ENCODE peak calls at places on chromosomes 12 and 14, in nine cellular contexts. One of them, this sample, is unnamed.

GRCh38 chr14:42224053-42224888 is 617.6 kb downstream of the LRFN5 start:
- DNase-seq in psoas muscle: peak
- DNase-seq in neural progenitor cell: peak
- DNase-seq in foreskin keratinocyte: peak
- DNase-seq in AG04450: peak
- DNase-seq in body of pancreas: peak
- DNase-seq in A549: peak
- DNase-seq in caudate nucleus: no peak
- DNase-seq in suprapubic skin: no peak
- DNase-seq in this sample: no peak

GRCh38 chr12:91347686-91348085 is 165.1 kb upstream of the DCN start:
- DNase-seq in neural progenitor cell: no peak
- DNase-seq in body of pancreas: no peak
- DNase-seq in foreskin keratinocyte: no peak
- DNase-seq in A549: no peak
- DNase-seq in caudate nucleus: no peak
- DNase-seq in suprapubic skin: no peak
- DNase-seq in psoas muscle: no peak
- DNase-seq in AG04450: no peak
- DNase-seq in this sample: no peak

GRCh38 chr14:97946291-97946690 is 1149.1 kb downstream of the VRK1 start:
- DNase-seq in neural progenitor cell: peak
- DNase-seq in body of pancreas: no peak
- DNase-seq in foreskin keratinocyte: no peak
- DNase-seq in psoas muscle: no peak
- DNase-seq in A549: no peak
- DNase-seq in suprapubic skin: no peak
- DNase-seq in AG04450: no peak
- DNase-seq in caudate nucleus: no peak
- DNase-seq in this sample: no peak

GRCh38 chr14:91403069-91403600 is 14.5 kb downstream of the CCDC88C start:
- DNase-seq in foreskin keratinocyte: no peak
- DNase-seq in caudate nucleus: no peak
- DNase-seq in suprapubic skin: no peak
- DNase-seq in neural progenitor cell: no peak
- DNase-seq in psoas muscle: no peak
- DNase-seq in AG04450: no peak
- DNase-seq in A549: no peak
- DNase-seq in body of pancreas: peak
- DNase-seq in this sample: no peak

GRCh38 chr12:646303-647038 is 16.8 kb downstream of the NINJ2 start:
- DNase-seq in neural progenitor cell: no peak
- DNase-seq in psoas muscle: peak
- DNase-seq in caudate nucleus: no peak
- DNase-seq in AG04450: no peak
- DNase-seq in A549: no peak
- DNase-seq in foreskin keratinocyte: no peak
- DNase-seq in suprapubic skin: no peak
- DNase-seq in body of pancreas: peak
- DNase-seq in this sample: no peak

GRCh38 chr14:94143239-94143638 is 13.8 kb upstream of the IFI27L2 start:
- DNase-seq in caudate nucleus: no peak
- DNase-seq in suprapubic skin: no peak
- DNase-seq in psoas muscle: no peak
- DNase-seq in AG04450: no peak
- DNase-seq in A549: no peak
- DNase-seq in body of pancreas: no peak
- DNase-seq in neural progenitor cell: peak
- DNase-seq in foreskin keratinocyte: no peak
- DNase-seq in this sample: no peak

GRCh38 chr14:88029500-88029899 is 24.6 kb downstream of the GPR65 start:
- DNase-seq in psoas muscle: no peak
- DNase-seq in caudate nucleus: no peak
- DNase-seq in foreskin keratinocyte: peak
- DNase-seq in AG04450: no peak
- DNase-seq in neural progenitor cell: no peak
- DNase-seq in body of pancreas: no peak
- DNase-seq in A549: no peak
- DNase-seq in suprapubic skin: no peak
- DNase-seq in this sample: no peak

GRCh38 chr14:75431827-75432226 is 4.0 kb downstream of the JDP2 start:
- DNase-seq in foreskin keratinocyte: no peak
- DNase-seq in caudate nucleus: no peak
- DNase-seq in A549: no peak
- DNase-seq in neural progenitor cell: no peak
- DNase-seq in body of pancreas: no peak
- DNase-seq in suprapubic skin: no peak
- DNase-seq in AG04450: no peak
- DNase-seq in psoas muscle: no peak
- DNase-seq in this sample: no peak

GRCh38 chr12:4701863-4702262 is 18.3 kb upstream of the GALNT8 start:
- DNase-seq in foreskin keratinocyte: no peak
- DNase-seq in caudate nucleus: no peak
- DNase-seq in A549: no peak
- DNase-seq in AG04450: no peak
- DNase-seq in psoas muscle: no peak
- DNase-seq in suprapubic skin: no peak
- DNase-seq in neural progenitor cell: no peak
- DNase-seq in body of pancreas: no peak
- DNase-seq in this sample: no peak

DNA sequence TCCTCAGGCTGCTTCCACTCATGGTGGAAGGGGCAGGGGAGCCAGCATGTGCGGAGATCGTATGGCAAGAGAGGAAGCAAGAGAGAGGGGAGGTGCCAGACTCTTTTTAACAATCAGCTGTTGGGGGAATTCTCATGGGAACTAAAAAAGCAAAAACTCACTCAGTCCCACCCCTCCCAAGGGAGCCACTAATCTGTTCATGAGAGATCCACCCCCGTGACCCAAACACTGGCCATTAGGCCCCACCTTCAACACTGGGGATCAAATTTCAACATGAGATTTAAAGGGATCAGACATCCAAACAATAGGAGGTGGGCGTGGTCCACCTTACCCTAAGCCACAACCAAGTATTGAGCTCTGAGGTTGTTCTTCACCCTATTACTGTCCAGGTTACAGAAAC is 375.1 kb downstream of the GRIN2B start:
- DNase-seq in psoas muscle: no peak
- DNase-seq in body of pancreas: no peak
- DNase-seq in foreskin keratinocyte: no peak
- DNase-seq in AG04450: no peak
- DNase-seq in suprapubic skin: no peak
- DNase-seq in caudate nucleus: no peak
- DNase-seq in A549: no peak
- DNase-seq in neural progenitor cell: peak
- DNase-seq in this sample: no peak
- H3K27ac ChIP-seq in psoas muscle: no peak
- H3K27ac ChIP-seq in body of pancreas: no peak
- H3K27ac ChIP-seq in foreskin keratinocyte: no peak
- H3K27ac ChIP-seq in AG04450: no peak
- H3K27ac ChIP-seq in suprapubic skin: no peak
- H3K27ac ChIP-seq in caudate nucleus: no peak
- H3K27ac ChIP-seq in A549: no peak
- H3K27ac ChIP-seq in neural progenitor cell: no peak
- H3K27ac ChIP-seq in this sample: no peak

DNA sequence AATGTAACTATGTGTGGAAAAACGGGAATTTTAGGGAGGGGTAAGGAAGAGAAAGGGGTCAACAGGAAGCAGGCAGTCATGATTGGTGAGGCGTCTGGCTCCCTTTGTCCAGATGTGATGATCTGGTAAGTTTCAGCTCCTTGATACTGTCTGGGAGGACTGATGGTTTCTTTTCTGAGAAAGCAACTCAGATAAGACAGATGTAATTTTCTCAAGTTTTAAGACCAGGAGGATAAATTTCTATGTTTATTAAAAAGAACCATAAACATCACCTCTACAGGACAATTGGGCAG is 21.9 kb upstream of the AMN1 start:
- DNase-seq in neural progenitor cell: no peak
- DNase-seq in suprapubic skin: no peak
- DNase-seq in caudate nucleus: no peak
- DNase-seq in A549: no peak
- DNase-seq in foreskin keratinocyte: no peak
- DNase-seq in AG04450: no peak
- DNase-seq in psoas muscle: no peak
- DNase-seq in body of pancreas: no peak
- DNase-seq in this sample: no peak
- H3K27ac ChIP-seq in neural progenitor cell: no peak
- H3K27ac ChIP-seq in suprapubic skin: no peak
- H3K27ac ChIP-seq in caudate nucleus: no peak
- H3K27ac ChIP-seq in A549: peak
- H3K27ac ChIP-seq in foreskin keratinocyte: peak
- H3K27ac ChIP-seq in AG04450: peak
- H3K27ac ChIP-seq in psoas muscle: no peak
- H3K27ac ChIP-seq in body of pancreas: no peak
- H3K27ac ChIP-seq in this sample: no peak

GRCh38 chr12:18887368-18887767 is 149.4 kb downstream of the CAPZA3 start:
- DNase-seq in caudate nucleus: no peak
- DNase-seq in suprapubic skin: no peak
- DNase-seq in body of pancreas: no peak
- DNase-seq in AG04450: no peak
- DNase-seq in A549: no peak
- DNase-seq in foreskin keratinocyte: no peak
- DNase-seq in neural progenitor cell: no peak
- DNase-seq in psoas muscle: no peak
- DNase-seq in this sample: no peak
- H3K27ac ChIP-seq in caudate nucleus: no peak
- H3K27ac ChIP-seq in suprapubic skin: no peak
- H3K27ac ChIP-seq in body of pancreas: no peak
- H3K27ac ChIP-seq in AG04450: no peak
- H3K27ac ChIP-seq in A549: no peak
- H3K27ac ChIP-seq in foreskin keratinocyte: no peak
- H3K27ac ChIP-seq in neural progenitor cell: no peak
- H3K27ac ChIP-seq in psoas muscle: no peak
- H3K27ac ChIP-seq in this sample: no peak

DNA sequence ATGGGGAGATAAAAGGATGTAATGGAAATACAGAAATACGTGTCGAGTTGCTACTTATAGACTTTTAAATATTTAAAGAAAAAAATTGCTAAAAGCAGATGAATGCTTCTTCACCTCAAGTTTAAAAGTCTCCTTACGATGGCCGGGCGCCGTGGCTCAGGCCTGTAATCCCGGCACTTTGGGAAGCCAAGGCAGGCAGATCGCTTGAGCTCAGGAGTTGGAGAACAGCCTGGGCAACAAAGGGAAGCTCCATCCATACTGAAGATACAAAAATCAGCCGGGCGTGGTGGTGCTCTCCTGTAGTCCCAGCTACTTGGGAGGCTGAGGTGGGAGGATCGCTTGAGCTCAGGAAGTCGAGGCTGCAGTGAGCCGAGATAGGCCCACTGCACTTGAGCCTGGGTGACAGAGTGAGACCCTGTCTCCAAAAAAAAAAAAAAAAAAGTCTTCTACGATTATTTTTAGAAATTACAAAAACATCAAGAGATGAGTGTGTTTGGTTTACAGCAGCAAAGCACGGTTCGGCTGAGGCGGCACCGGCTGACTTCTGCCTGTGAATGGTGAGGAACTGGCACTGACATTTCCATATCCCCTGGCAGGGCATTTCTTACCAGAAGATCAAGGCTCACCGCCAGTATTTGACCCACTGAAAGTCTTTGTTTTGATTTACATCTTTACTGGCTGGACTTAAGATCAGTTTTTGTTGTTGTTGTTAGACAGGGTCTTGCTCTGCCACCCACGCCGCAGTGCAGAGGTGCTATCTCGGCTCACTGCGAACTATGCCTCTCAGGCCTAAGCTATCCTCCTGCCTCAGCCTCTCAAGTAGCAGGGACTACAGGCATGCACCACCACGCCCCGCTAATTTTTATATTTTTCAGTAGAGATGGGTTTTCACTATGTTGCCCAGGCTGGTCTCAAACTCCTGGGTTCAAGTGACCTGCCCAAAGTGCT is 3.9 kb upstream of the MTA1 start:
- DNase-seq in suprapubic skin: no peak
- DNase-seq in body of pancreas: no peak
- DNase-seq in neural progenitor cell: no peak
- DNase-seq in foreskin keratinocyte: no peak
- DNase-seq in A549: no peak
- DNase-seq in caudate nucleus: no peak
- DNase-seq in psoas muscle: no peak
- DNase-seq in AG04450: no peak
- DNase-seq in this sample: no peak
- H3K27ac ChIP-seq in suprapubic skin: no peak
- H3K27ac ChIP-seq in body of pancreas: no peak
- H3K27ac ChIP-seq in neural progenitor cell: no peak
- H3K27ac ChIP-seq in foreskin keratinocyte: no peak
- H3K27ac ChIP-seq in A549: peak
- H3K27ac ChIP-seq in caudate nucleus: no peak
- H3K27ac ChIP-seq in psoas muscle: peak
- H3K27ac ChIP-seq in AG04450: no peak
- H3K27ac ChIP-seq in this sample: no peak